ENCODE peak calls at places on chromosomes 13 and 19, in nine cellular contexts. One of them, this sample, is unnamed.

GRCh38 chr19:16888629-16889371 is at the start of gene F2RL3:
- DNase-seq in tibial nerve: no peak
- DNase-seq in heart left ventricle: peak; percentile 68
- DNase-seq in spleen: peak; percentile 86
- DNase-seq in H1: no peak
- DNase-seq in GM12891: peak; percentile 64
- DNase-seq in IMR-90: peak; percentile 22
- DNase-seq in breast epithelium: peak; percentile 42
- DNase-seq in endothelial cell of umbilical vein: peak; percentile 73
- DNase-seq in this sample: peak; percentile 55

GRCh38 chr19:4415352-4415751 is 12.9 kb downstream of the CHAF1A start:
- DNase-seq in tibial nerve: no peak
- DNase-seq in heart left ventricle: no peak
- DNase-seq in spleen: no peak
- DNase-seq in H1: no peak
- DNase-seq in GM12891: no peak
- DNase-seq in IMR-90: no peak
- DNase-seq in breast epithelium: no peak
- DNase-seq in endothelial cell of umbilical vein: no peak
- DNase-seq in this sample: no peak

GRCh38 chr19:49879243-49879960 is 1.9 kb downstream of the TBC1D17 start:
- DNase-seq in tibial nerve: no peak
- DNase-seq in heart left ventricle: no peak
- DNase-seq in spleen: peak; percentile 80
- DNase-seq in H1: no peak
- DNase-seq in GM12891: no peak
- DNase-seq in IMR-90: no peak
- DNase-seq in breast epithelium: no peak
- DNase-seq in endothelial cell of umbilical vein: no peak
- DNase-seq in this sample: no peak

GRCh38 chr19:33368074-33368864 is 5.2 kb upstream of the CEBPG start:
- DNase-seq in tibial nerve: no peak
- DNase-seq in heart left ventricle: no peak
- DNase-seq in spleen: no peak
- DNase-seq in H1: no peak
- DNase-seq in GM12891: no peak
- DNase-seq in IMR-90: peak; percentile 65
- DNase-seq in breast epithelium: no peak
- DNase-seq in endothelial cell of umbilical vein: no peak
- DNase-seq in this sample: no peak

GRCh38 chr13:79226250-79226649 is 179.8 kb downstream of the RBM26 start:
- DNase-seq in tibial nerve: no peak
- DNase-seq in heart left ventricle: no peak
- DNase-seq in spleen: no peak
- DNase-seq in H1: no peak
- DNase-seq in GM12891: no peak
- DNase-seq in IMR-90: no peak
- DNase-seq in breast epithelium: no peak
- DNase-seq in endothelial cell of umbilical vein: no peak
- DNase-seq in this sample: no peak

GRCh38 chr13:109567315-109567714 is 219.1 kb downstream of the IRS2 start:
- DNase-seq in tibial nerve: no peak
- DNase-seq in heart left ventricle: no peak
- DNase-seq in spleen: no peak
- DNase-seq in H1: no peak
- DNase-seq in GM12891: no peak
- DNase-seq in IMR-90: no peak
- DNase-seq in breast epithelium: no peak
- DNase-seq in endothelial cell of umbilical vein: no peak
- DNase-seq in this sample: no peak

GRCh38 chr13:83765796-83766195 is 116.5 kb downstream of the SLITRK1 start:
- DNase-seq in tibial nerve: no peak
- DNase-seq in heart left ventricle: no peak
- DNase-seq in spleen: no peak
- DNase-seq in H1: no peak
- DNase-seq in GM12891: no peak
- DNase-seq in IMR-90: no peak
- DNase-seq in breast epithelium: no peak
- DNase-seq in endothelial cell of umbilical vein: no peak
- DNase-seq in this sample: no peak

GRCh38 chr13:60369242-60369641 is 27.8 kb upstream of the TDRD3 start:
- DNase-seq in tibial nerve: no peak
- DNase-seq in heart left ventricle: no peak
- DNase-seq in spleen: no peak
- DNase-seq in H1: no peak
- DNase-seq in GM12891: no peak
- DNase-seq in IMR-90: peak; percentile 2
- DNase-seq in breast epithelium: no peak
- DNase-seq in endothelial cell of umbilical vein: no peak
- DNase-seq in this sample: peak; percentile 5

DNA sequence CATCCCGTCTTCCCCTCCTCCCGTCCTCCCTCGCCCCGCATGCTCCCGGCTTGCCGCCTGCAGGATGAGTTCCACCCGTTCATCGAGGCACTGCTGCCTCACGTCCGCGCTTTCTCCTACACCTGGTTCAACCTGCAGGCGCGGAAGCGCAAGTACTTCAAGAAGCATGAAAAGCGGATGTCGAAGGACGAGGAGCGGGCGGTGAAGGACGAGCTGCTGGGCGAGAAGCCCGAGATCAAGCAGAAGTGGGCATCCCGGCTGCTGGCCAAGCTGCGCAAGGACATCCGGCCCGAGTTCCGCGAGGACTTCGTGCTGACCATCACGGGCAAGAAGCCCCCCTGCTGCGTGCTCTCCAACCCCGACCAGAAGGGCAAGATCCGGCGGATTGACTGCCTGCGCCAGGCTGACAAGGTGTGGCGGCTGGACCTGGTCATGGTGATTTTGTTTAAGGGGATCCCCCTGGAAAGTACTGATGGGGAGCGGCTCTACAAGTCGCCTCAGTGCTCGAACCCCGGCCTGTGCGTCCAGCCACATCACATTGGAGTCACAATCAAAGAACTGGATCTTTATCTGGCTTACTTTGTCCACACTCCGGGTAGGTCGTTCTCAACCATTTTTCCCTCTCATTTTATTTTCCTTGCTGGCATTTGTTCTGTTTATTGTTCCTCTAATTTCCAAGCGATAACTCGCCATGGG is 29.8 kb downstream of the NFIX start:
- DNase-seq in tibial nerve: no peak
- DNase-seq in heart left ventricle: no peak
- DNase-seq in spleen: no peak
- DNase-seq in H1: peak; percentile 72
- DNase-seq in GM12891: no peak
- DNase-seq in IMR-90: no peak
- DNase-seq in breast epithelium: no peak
- DNase-seq in endothelial cell of umbilical vein: peak; percentile 12
- DNase-seq in this sample: no peak
- TF ChIP-seq POLR2A in tibial nerve: no peak
- TF ChIP-seq POLR2A in heart left ventricle: no peak
- TF ChIP-seq POLR2A in spleen: no peak
- TF ChIP-seq POLR2A in H1: no peak
- TF ChIP-seq POLR2A in GM12891: no peak
- TF ChIP-seq POLR2A in IMR-90: no peak
- TF ChIP-seq POLR2A in breast epithelium: no peak
- TF ChIP-seq POLR2A in endothelial cell of umbilical vein: no peak
- TF ChIP-seq POLR2A in this sample: no peak

GRCh38 chr13:32316030-32316344 is 679 bp downstream of the BRCA2 start:
- DNase-seq in tibial nerve: no peak
- DNase-seq in heart left ventricle: no peak
- DNase-seq in spleen: no peak
- DNase-seq in H1: no peak
- DNase-seq in GM12891: peak; percentile 11
- DNase-seq in IMR-90: no peak
- DNase-seq in breast epithelium: no peak
- DNase-seq in endothelial cell of umbilical vein: no peak
- DNase-seq in this sample: no peak
- TF ChIP-seq POLR2A in tibial nerve: no peak
- TF ChIP-seq POLR2A in heart left ventricle: no peak
- TF ChIP-seq POLR2A in spleen: no peak
- TF ChIP-seq POLR2A in H1: no peak
- TF ChIP-seq POLR2A in GM12891: no peak
- TF ChIP-seq POLR2A in IMR-90: no peak
- TF ChIP-seq POLR2A in breast epithelium: no peak
- TF ChIP-seq POLR2A in endothelial cell of umbilical vein: peak; percentile 1
- TF ChIP-seq POLR2A in this sample: no peak

GRCh38 chr19:52602931-52603330 is 32.8 kb downstream of the ZNF701 start:
- DNase-seq in tibial nerve: no peak
- DNase-seq in heart left ventricle: no peak
- DNase-seq in spleen: no peak
- DNase-seq in H1: no peak
- DNase-seq in GM12891: no peak
- DNase-seq in IMR-90: no peak
- DNase-seq in breast epithelium: no peak
- DNase-seq in endothelial cell of umbilical vein: no peak
- DNase-seq in this sample: no peak

GRCh38 chr19:52600639-52601024 is 30.5 kb downstream of the ZNF701 start:
- DNase-seq in tibial nerve: no peak
- DNase-seq in heart left ventricle: no peak
- DNase-seq in spleen: peak; percentile 76
- DNase-seq in H1: no peak
- DNase-seq in GM12891: no peak
- DNase-seq in IMR-90: peak; percentile 3
- DNase-seq in breast epithelium: no peak
- DNase-seq in endothelial cell of umbilical vein: no peak
- DNase-seq in this sample: peak; percentile 43

GRCh38 chr19:52603558-52604207 is 33.6 kb downstream of the ZNF701 start:
- DNase-seq in tibial nerve: no peak
- DNase-seq in heart left ventricle: no peak
- DNase-seq in spleen: no peak
- DNase-seq in H1: no peak
- DNase-seq in GM12891: no peak
- DNase-seq in IMR-90: peak; percentile 28
- DNase-seq in breast epithelium: no peak
- DNase-seq in endothelial cell of umbilical vein: no peak
- DNase-seq in this sample: no peak

GRCh38 chr19:52599241-52599640 is 29.2 kb downstream of the ZNF701 start:
- DNase-seq in tibial nerve: no peak
- DNase-seq in heart left ventricle: no peak
- DNase-seq in spleen: no peak
- DNase-seq in H1: no peak
- DNase-seq in GM12891: no peak
- DNase-seq in IMR-90: no peak
- DNase-seq in breast epithelium: no peak
- DNase-seq in endothelial cell of umbilical vein: no peak
- DNase-seq in this sample: no peak

GRCh38 chr19:52601025-52601973 is 31.2 kb downstream of the ZNF701 start:
- DNase-seq in tibial nerve: peak; percentile 93
- DNase-seq in heart left ventricle: peak; percentile 94
- DNase-seq in spleen: peak; percentile 98
- DNase-seq in H1: peak; percentile 97
- DNase-seq in GM12891: peak; percentile 79
- DNase-seq in IMR-90: peak; percentile 87
- DNase-seq in breast epithelium: peak; percentile 88
- DNase-seq in endothelial cell of umbilical vein: peak; percentile 84
- DNase-seq in this sample: peak; percentile 91
- TF ChIP-seq POLR2A in tibial nerve: peak; percentile 29
- TF ChIP-seq POLR2A in heart left ventricle: peak; percentile 25
- TF ChIP-seq POLR2A in spleen: no peak
- TF ChIP-seq POLR2A in H1: no peak
- TF ChIP-seq POLR2A in GM12891: peak; percentile 59
- TF ChIP-seq POLR2A in IMR-90: no peak
- TF ChIP-seq POLR2A in breast epithelium: no peak
- TF ChIP-seq POLR2A in endothelial cell of umbilical vein: peak; percentile 66
- TF ChIP-seq POLR2A in this sample: no peak

GRCh38 chr19:35342430-35342829 is 5.3 kb upstream of the FFAR1 start:
- DNase-seq in tibial nerve: no peak
- DNase-seq in heart left ventricle: no peak
- DNase-seq in spleen: peak; percentile 52
- DNase-seq in H1: no peak
- DNase-seq in GM12891: no peak
- DNase-seq in IMR-90: no peak
- DNase-seq in breast epithelium: no peak
- DNase-seq in endothelial cell of umbilical vein: no peak
- DNase-seq in this sample: no peak
- TF ChIP-seq POLR2A in tibial nerve: no peak
- TF ChIP-seq POLR2A in heart left ventricle: no peak
- TF ChIP-seq POLR2A in spleen: no peak
- TF ChIP-seq POLR2A in H1: no peak
- TF ChIP-seq POLR2A in GM12891: no peak
- TF ChIP-seq POLR2A in IMR-90: no peak
- TF ChIP-seq POLR2A in breast epithelium: no peak
- TF ChIP-seq POLR2A in endothelial cell of umbilical vein: no peak
- TF ChIP-seq POLR2A in this sample: no peak

DNA sequence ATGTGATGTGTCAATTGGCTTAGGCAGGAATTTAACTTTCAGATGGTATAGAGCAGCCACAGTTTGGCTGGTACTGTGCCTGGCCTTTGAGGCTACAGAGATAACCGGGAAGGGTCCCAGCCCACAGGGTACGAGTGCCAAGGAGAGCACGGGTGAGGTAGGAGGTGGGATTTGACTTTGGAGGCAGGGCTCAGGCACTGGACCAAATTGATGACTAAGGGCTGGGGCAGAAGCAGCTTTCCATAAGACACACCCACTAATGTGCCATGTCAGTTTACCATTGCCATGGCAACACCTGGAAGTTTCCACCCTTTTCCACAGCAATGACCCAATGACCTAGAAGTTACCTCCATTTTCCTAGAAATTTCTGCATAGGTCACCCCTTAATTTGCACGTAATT is 466.2 kb downstream of the TSHZ3 start:
- DNase-seq in tibial nerve: no peak
- DNase-seq in heart left ventricle: no peak
- DNase-seq in spleen: no peak
- DNase-seq in H1: no peak
- DNase-seq in GM12891: no peak
- DNase-seq in IMR-90: no peak
- DNase-seq in breast epithelium: no peak
- DNase-seq in endothelial cell of umbilical vein: no peak
- DNase-seq in this sample: no peak
- TF ChIP-seq POLR2A in tibial nerve: no peak
- TF ChIP-seq POLR2A in heart left ventricle: no peak
- TF ChIP-seq POLR2A in spleen: no peak
- TF ChIP-seq POLR2A in H1: no peak
- TF ChIP-seq POLR2A in GM12891: no peak
- TF ChIP-seq POLR2A in IMR-90: no peak
- TF ChIP-seq POLR2A in breast epithelium: no peak
- TF ChIP-seq POLR2A in endothelial cell of umbilical vein: no peak
- TF ChIP-seq POLR2A in this sample: no peak

GRCh38 chr19:48746738-48747575 is at the start of gene IZUMO1:
- DNase-seq in tibial nerve: peak; percentile 63
- DNase-seq in heart left ventricle: peak; percentile 88
- DNase-seq in spleen: peak; percentile 84
- DNase-seq in H1: peak; percentile 97
- DNase-seq in GM12891: no peak
- DNase-seq in IMR-90: peak; percentile 90
- DNase-seq in breast epithelium: no peak
- DNase-seq in endothelial cell of umbilical vein: peak; percentile 95
- DNase-seq in this sample: peak; percentile 89
- TF ChIP-seq POLR2A in tibial nerve: peak; percentile 13
- TF ChIP-seq POLR2A in heart left ventricle: peak; percentile 21
- TF ChIP-seq POLR2A in spleen: no peak
- TF ChIP-seq POLR2A in H1: no peak
- TF ChIP-seq POLR2A in GM12891: no peak
- TF ChIP-seq POLR2A in IMR-90: no peak
- TF ChIP-seq POLR2A in breast epithelium: no peak
- TF ChIP-seq POLR2A in endothelial cell of umbilical vein: peak; percentile 25
- TF ChIP-seq POLR2A in this sample: peak; percentile 33

DNA sequence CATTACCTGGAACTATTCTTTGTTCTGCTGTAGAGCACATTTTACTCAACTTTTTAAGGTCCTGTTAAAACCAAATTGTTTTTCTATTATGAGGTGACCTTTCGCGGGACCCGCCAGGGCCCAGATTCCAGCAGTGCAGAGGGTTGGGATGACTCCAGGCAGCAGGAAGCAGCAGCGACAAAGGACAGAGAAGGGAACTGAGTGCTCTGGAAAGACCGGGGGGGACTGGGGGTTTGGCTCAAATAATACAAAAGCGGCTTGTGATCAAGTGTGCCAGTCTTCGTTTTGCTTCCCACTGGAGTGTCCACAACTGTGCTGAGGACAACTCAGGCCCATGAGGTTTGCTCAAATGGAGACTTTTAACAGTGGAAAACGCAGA is 26.9 kb downstream of the ANKRD10 start:
- DNase-seq in tibial nerve: no peak
- DNase-seq in heart left ventricle: no peak
- DNase-seq in spleen: no peak
- DNase-seq in H1: peak; percentile 54
- DNase-seq in GM12891: no peak
- DNase-seq in IMR-90: no peak
- DNase-seq in breast epithelium: no peak
- DNase-seq in endothelial cell of umbilical vein: no peak
- DNase-seq in this sample: no peak
- TF ChIP-seq POLR2A in tibial nerve: no peak
- TF ChIP-seq POLR2A in heart left ventricle: no peak
- TF ChIP-seq POLR2A in spleen: no peak
- TF ChIP-seq POLR2A in H1: peak; percentile 14
- TF ChIP-seq POLR2A in GM12891: peak; percentile 43
- TF ChIP-seq POLR2A in IMR-90: no peak
- TF ChIP-seq POLR2A in breast epithelium: no peak
- TF ChIP-seq POLR2A in endothelial cell of umbilical vein: no peak
- TF ChIP-seq POLR2A in this sample: no peak